ENCODE peak calls at places on chromosomes 3 and 15, in nine cellular contexts. N is IMR-90, Z is GM04504, K is iris pigment epithelial cell, G is body of pancreas, H is HS-5, Q is ACHN, L is NB4, R is A549. I is an unnamed sample.

GRCh38 chr3:179731544-179731943 is 78.7 kb downstream of the USP13 start:
- DNase-seq in N (no peak), Z (no peak), K (no peak), G (no peak), H (no peak), Q (no peak), L (no peak), R (no peak), I (no peak)

GRCh38 chr15:74252291-74253080 is 16.4 kb downstream of the CCDC33 start:
- DNase-seq in N (peak; percentile 67), Z (peak; percentile 19), K (no peak), G (no peak), H (no peak), Q (no peak), L (no peak), R (no peak), I (no peak)

GRCh38 chr3:21839592-21839991 is 88.6 kb upstream of the ZNF385D start:
- DNase-seq in N (peak; percentile 53), Z (peak; percentile 89), K (peak; percentile 90), G (no peak), H (peak; percentile 68), Q (peak; percentile 12), L (peak; percentile 24), R (peak; percentile 4), I (peak; percentile 54)

GRCh38 chr15:101047301-101047781 is 128.2 kb downstream of the LRRK1 start:
- DNase-seq in N (no peak), Z (no peak), K (no peak), G (no peak), H (no peak), Q (no peak), L (no peak), R (no peak), I (no peak)

GRCh38 chr15:59561547-59561946 is 50.0 kb upstream of the GCNT3 start:
- DNase-seq in N (no peak), Z (no peak), K (no peak), G (no peak), H (no peak), Q (no peak), L (no peak), R (no peak), I (no peak)

GRCh38 chr3:153160451-153161137 is 1.4 kb upstream of the RAP2B start:
- DNase-seq in N (peak; percentile 89), Z (peak; percentile 68), K (peak; percentile 87), G (peak; percentile 80), H (peak; percentile 77), Q (peak; percentile 86), L (peak; percentile 88), R (peak; percentile 85), I (peak; percentile 68)

GRCh38 chr3:170599083-170599482 is 13.2 kb upstream of the SLC7A14 start:
- DNase-seq in N (no peak), Z (no peak), K (no peak), G (no peak), H (no peak), Q (no peak), L (no peak), R (no peak), I (no peak)

GRCh38 chr15:89888214-89888804 is 5.5 kb downstream of the AP3S2 start:
- DNase-seq in N (peak; percentile 90), Z (peak; percentile 84), K (peak; percentile 73), G (peak; percentile 58), H (peak; percentile 45), Q (peak; percentile 56), L (peak; percentile 71), R (peak; percentile 69), I (no peak)

GRCh38 chr3:192223815-192224214 is 503.5 kb downstream of the FGF12 start:
- DNase-seq in N (no peak), Z (no peak), K (no peak), G (no peak), H (no peak), Q (no peak), L (no peak), R (no peak), I (no peak)